ENCODE peak calls at places on chromosomes 16 and 17, in six cellular contexts. One of them, this sample, is unnamed. For H3K4me1, the result is how much of the 10 kb centered on the place peaks cover.

GRCh38 chr16:78045865-78046581 is 23.7 kb downstream of the CLEC3A start:
- DNase-seq in tibial nerve: no peak
- DNase-seq in Panc1: no peak
- DNase-seq in ascending aorta: peak
- DNase-seq in ovary: peak
- DNase-seq in HepG2: peak
- DNase-seq in this sample: peak

GRCh38 chr16:84423416-84423837 is 55.1 kb downstream of the ATP2C2 start:
- DNase-seq in tibial nerve: no peak
- DNase-seq in Panc1: no peak
- DNase-seq in ascending aorta: no peak
- DNase-seq in ovary: no peak
- DNase-seq in HepG2: peak
- DNase-seq in this sample: peak

GRCh38 chr16:29745126-29745852 is 501 bp downstream of the C16orf54 start:
- DNase-seq in tibial nerve: no peak
- DNase-seq in Panc1: no peak
- DNase-seq in ascending aorta: no peak
- DNase-seq in ovary: no peak
- DNase-seq in HepG2: no peak
- DNase-seq in this sample: no peak

GRCh38 chr17:77126519-77126918 is 14.2 kb upstream of the SEC14L1 start:
- DNase-seq in tibial nerve: no peak
- DNase-seq in Panc1: no peak
- DNase-seq in ascending aorta: no peak
- DNase-seq in ovary: peak
- DNase-seq in HepG2: no peak
- DNase-seq in this sample: no peak

GRCh38 chr16:86508028-86508946 is 2.0 kb upstream of the FOXF1 start:
- DNase-seq in tibial nerve: no peak
- DNase-seq in Panc1: no peak
- DNase-seq in ascending aorta: no peak
- DNase-seq in ovary: no peak
- DNase-seq in HepG2: no peak
- DNase-seq in this sample: peak

GRCh38 chr17:75159196-75160031 is 5.1 kb upstream of the JPT1 start:
- DNase-seq in tibial nerve: no peak
- DNase-seq in Panc1: peak
- DNase-seq in ascending aorta: no peak
- DNase-seq in ovary: no peak
- DNase-seq in HepG2: no peak
- DNase-seq in this sample: no peak

GRCh38 chr16:87829123-87829980 is 40.0 kb downstream of the SLC7A5 start:
- DNase-seq in tibial nerve: no peak
- DNase-seq in Panc1: no peak
- DNase-seq in ascending aorta: no peak
- DNase-seq in ovary: no peak
- DNase-seq in HepG2: no peak
- DNase-seq in this sample: no peak

GRCh38 chr17:746783-747629 is 5.1 kb downstream of the GEMIN4 start:
- DNase-seq in tibial nerve: no peak
- DNase-seq in Panc1: no peak
- DNase-seq in ascending aorta: no peak
- DNase-seq in ovary: no peak
- DNase-seq in HepG2: no peak
- DNase-seq in this sample: no peak

GRCh38 chr16:19502395-19503131 is 19.3 kb downstream of the GDE1 start:
- DNase-seq in tibial nerve: peak
- DNase-seq in Panc1: peak
- DNase-seq in ascending aorta: peak
- DNase-seq in ovary: peak
- DNase-seq in HepG2: peak
- DNase-seq in this sample: peak

GRCh38 chr16:77877712-77878111 is 89.3 kb downstream of the VAT1L start:
- DNase-seq in tibial nerve: no peak
- DNase-seq in Panc1: no peak
- DNase-seq in ascending aorta: no peak
- DNase-seq in ovary: no peak
- DNase-seq in HepG2: peak
- DNase-seq in this sample: no peak

GRCh38 chr17:67385122-67385988 is 8.3 kb downstream of the PITPNC1 start:
- DNase-seq in tibial nerve: no peak
- DNase-seq in Panc1: no peak
- DNase-seq in ascending aorta: no peak
- DNase-seq in ovary: no peak
- DNase-seq in HepG2: no peak
- DNase-seq in this sample: peak

GRCh38 chr17:80830020-80830780 is 161.4 kb upstream of the CHMP6 start:
- DNase-seq in tibial nerve: no peak
- DNase-seq in Panc1: no peak
- DNase-seq in ascending aorta: peak
- DNase-seq in ovary: no peak
- DNase-seq in HepG2: no peak
- DNase-seq in this sample: no peak

GRCh38 chr16:81353895-81354294 is 39.1 kb downstream of the GAN start:
- DNase-seq in tibial nerve: no peak
- DNase-seq in Panc1: no peak
- DNase-seq in ascending aorta: no peak
- DNase-seq in ovary: no peak
- DNase-seq in HepG2: no peak
- DNase-seq in this sample: no peak

GRCh38 chr16:58421029-58421428 is 28.8 kb downstream of the GINS3 start:
- DNase-seq in tibial nerve: no peak
- DNase-seq in Panc1: no peak
- DNase-seq in ascending aorta: no peak
- DNase-seq in ovary: no peak
- DNase-seq in HepG2: no peak
- DNase-seq in this sample: no peak

GRCh38 chr16:87658564-87659225 is 56.4 kb downstream of the JPH3 start:
- DNase-seq in tibial nerve: no peak
- DNase-seq in Panc1: no peak
- DNase-seq in ascending aorta: no peak
- DNase-seq in ovary: no peak
- DNase-seq in HepG2: no peak
- DNase-seq in this sample: no peak

DNA sequence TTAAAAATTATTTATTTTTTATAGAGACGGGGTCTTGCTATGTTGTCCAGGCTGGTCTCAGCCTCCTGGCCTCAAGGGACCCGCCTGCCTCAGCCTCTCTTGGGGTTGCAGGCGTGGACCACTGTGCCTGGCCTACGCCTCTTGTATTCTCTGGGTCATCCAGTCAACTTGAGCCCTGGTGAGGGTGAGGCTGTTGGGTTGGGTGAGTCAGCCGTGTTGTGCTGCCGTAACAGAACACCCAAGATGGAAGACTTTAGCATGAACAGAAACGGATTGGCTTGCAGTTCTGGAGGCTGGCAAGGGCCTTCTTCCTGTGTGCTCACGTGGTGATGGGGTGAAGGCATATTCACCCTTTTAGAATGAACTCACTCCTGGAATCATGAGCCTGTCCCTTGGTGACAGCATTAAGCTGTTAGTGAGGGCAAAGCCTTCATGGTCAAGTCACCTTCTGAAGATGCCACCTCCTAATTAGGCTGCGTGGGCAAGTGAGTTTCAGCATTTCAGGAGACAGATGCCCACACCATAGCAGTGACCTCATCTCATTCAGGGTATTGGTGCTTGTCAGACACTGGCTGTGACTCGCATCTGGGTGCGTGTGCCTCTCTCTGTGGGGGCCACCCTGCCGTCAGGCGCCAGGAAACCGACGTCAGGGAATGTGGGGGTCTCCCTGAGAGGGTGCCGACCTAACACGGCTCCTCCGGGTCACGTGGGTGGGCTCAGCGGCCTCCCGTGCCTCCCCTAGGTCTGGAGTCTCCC is 49.8 kb downstream of the WDR45B start:
- DNase-seq in tibial nerve: no peak
- DNase-seq in Panc1: no peak
- DNase-seq in ascending aorta: no peak
- DNase-seq in ovary: no peak
- DNase-seq in HepG2: no peak
- DNase-seq in this sample: no peak
- TF ChIP-seq CTCF in tibial nerve: no peak
- TF ChIP-seq CTCF in Panc1: no peak
- TF ChIP-seq CTCF in ascending aorta: no peak
- TF ChIP-seq CTCF in ovary: no peak
- TF ChIP-seq CTCF in HepG2: no peak
- TF ChIP-seq CTCF in this sample: no peak

DNA sequence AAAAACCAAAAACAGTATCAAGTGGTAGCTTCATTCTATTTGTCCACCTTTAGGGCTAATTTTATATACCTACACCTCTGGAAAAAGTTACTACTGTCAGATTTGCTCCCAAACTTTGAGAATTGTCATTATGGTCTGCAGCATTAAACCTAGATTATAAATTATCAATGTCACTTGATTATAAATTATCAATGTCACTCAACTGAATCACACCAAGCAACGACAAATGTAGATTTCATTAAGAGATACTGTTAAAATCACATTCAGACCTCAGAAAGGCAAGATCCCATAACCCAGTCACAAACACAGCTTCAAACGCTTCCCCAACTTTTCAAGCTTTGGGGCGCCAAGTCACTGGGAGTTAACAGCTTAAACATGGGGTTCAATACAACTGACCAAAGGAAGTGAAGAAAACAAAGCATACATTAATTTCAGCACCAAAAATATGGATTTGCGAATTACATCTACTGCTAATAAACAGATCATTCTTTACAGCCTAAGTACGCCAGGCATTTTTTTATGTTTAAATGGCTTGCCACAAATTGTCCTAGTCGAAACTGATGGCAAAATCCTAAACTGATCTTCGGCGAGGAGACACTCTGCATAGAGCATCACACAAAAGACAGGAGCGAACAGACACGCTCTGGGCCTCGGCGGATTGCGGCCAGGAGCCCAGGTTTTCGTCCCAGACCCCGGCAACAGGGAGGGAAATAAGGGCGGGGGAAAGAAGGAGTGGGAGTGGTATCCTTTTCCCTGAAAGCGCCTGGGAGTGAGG is 981 bp downstream of the GLG1 start:
- DNase-seq in tibial nerve: no peak
- DNase-seq in Panc1: no peak
- DNase-seq in ascending aorta: no peak
- DNase-seq in ovary: no peak
- DNase-seq in HepG2: no peak
- DNase-seq in this sample: no peak
- H3K4me1 ChIP-seq in tibial nerve: under half
- H3K4me1 ChIP-seq in Panc1: under half
- H3K4me1 ChIP-seq in ascending aorta: under half
- H3K4me1 ChIP-seq in ovary: under half
- H3K4me1 ChIP-seq in HepG2: half or more
- H3K4me1 ChIP-seq in this sample: under half

GRCh38 chr16:1420111-1420539 is 422 bp downstream of the UQCC4 start:
- DNase-seq in tibial nerve: no peak
- DNase-seq in Panc1: no peak
- DNase-seq in ascending aorta: no peak
- DNase-seq in ovary: no peak
- DNase-seq in HepG2: no peak
- DNase-seq in this sample: no peak

GRCh38 chr16:1412847-1413246 is 1.7 kb downstream of the UNKL start:
- DNase-seq in tibial nerve: no peak
- DNase-seq in Panc1: no peak
- DNase-seq in ascending aorta: no peak
- DNase-seq in ovary: no peak
- DNase-seq in HepG2: no peak
- DNase-seq in this sample: no peak

GRCh38 chr16:1413684-1414531 is 596 bp downstream of the UNKL start:
- DNase-seq in tibial nerve: no peak
- DNase-seq in Panc1: no peak
- DNase-seq in ascending aorta: peak
- DNase-seq in ovary: peak
- DNase-seq in HepG2: no peak
- DNase-seq in this sample: peak

GRCh38 chr16:1414532-1415265 is at the start of gene UNKL:
- DNase-seq in tibial nerve: peak
- DNase-seq in Panc1: no peak
- DNase-seq in ascending aorta: peak
- DNase-seq in ovary: peak
- DNase-seq in HepG2: peak
- DNase-seq in this sample: peak

GRCh38 chr16:1416521-1416941 is 2.0 kb upstream of the UNKL start:
- DNase-seq in tibial nerve: no peak
- DNase-seq in Panc1: no peak
- DNase-seq in ascending aorta: no peak
- DNase-seq in ovary: no peak
- DNase-seq in HepG2: no peak
- DNase-seq in this sample: no peak
- H3K27ac ChIP-seq in tibial nerve: no peak
- H3K27ac ChIP-seq in Panc1: peak
- H3K27ac ChIP-seq in ascending aorta: no peak
- H3K27ac ChIP-seq in ovary: no peak
- H3K27ac ChIP-seq in HepG2: no peak
- H3K27ac ChIP-seq in this sample: no peak

GRCh38 chr17:19781488-19782458 is 33.7 kb upstream of the ALDH3A1 start:
- DNase-seq in tibial nerve: no peak
- DNase-seq in Panc1: no peak
- DNase-seq in ascending aorta: no peak
- DNase-seq in ovary: no peak
- DNase-seq in HepG2: peak
- DNase-seq in this sample: no peak
- TF ChIP-seq CTCF in tibial nerve: no peak
- TF ChIP-seq CTCF in Panc1: no peak
- TF ChIP-seq CTCF in ascending aorta: no peak
- TF ChIP-seq CTCF in ovary: no peak
- TF ChIP-seq CTCF in HepG2: no peak
- TF ChIP-seq CTCF in this sample: no peak

GRCh38 chr17:81926451-81927144 is 937 bp downstream of the MAFG start:
- DNase-seq in tibial nerve: peak
- DNase-seq in Panc1: no peak
- DNase-seq in ascending aorta: peak
- DNase-seq in ovary: peak
- DNase-seq in HepG2: peak
- DNase-seq in this sample: peak

GRCh38 chr17:81927653-81928496 is at the start of gene MAFG:
- DNase-seq in tibial nerve: peak
- DNase-seq in Panc1: no peak
- DNase-seq in ascending aorta: peak
- DNase-seq in ovary: peak
- DNase-seq in HepG2: peak
- DNase-seq in this sample: peak

GRCh38 chr17:81925860-81926450 is 1.6 kb downstream of the MAFG start:
- DNase-seq in tibial nerve: no peak
- DNase-seq in Panc1: no peak
- DNase-seq in ascending aorta: no peak
- DNase-seq in ovary: no peak
- DNase-seq in HepG2: no peak
- DNase-seq in this sample: no peak

GRCh38 chr17:81928497-81929252 is 1.1 kb upstream of the MAFG start:
- DNase-seq in tibial nerve: no peak
- DNase-seq in Panc1: no peak
- DNase-seq in ascending aorta: no peak
- DNase-seq in ovary: no peak
- DNase-seq in HepG2: no peak
- DNase-seq in this sample: peak

DNA sequence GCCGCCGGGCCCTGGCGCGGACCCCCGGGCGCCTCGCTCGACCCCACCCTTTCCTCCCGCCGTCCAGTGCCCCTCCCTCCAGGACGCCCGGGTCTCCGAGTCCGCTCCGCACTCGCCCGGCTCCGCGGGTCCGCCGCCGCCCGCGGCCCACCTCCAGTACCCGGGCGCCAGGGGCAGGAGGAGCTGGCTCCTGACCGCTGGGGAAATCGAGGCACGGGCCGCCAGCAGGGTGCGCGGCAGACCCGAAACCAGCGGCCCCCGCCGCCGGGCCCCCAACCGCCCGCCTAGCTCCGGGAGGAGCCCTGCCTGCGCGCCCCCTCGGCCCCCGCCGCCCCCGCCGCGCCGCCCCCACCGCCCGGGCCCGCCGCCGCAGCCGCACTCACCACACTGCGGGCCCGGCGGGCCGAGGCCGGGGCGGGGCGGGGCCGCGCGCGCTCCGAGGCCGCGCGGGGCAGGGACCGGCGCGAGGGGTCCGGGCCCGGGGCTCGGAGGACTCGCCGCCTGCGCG is 336 bp downstream of the MAFG start:
- DNase-seq in tibial nerve: no peak
- DNase-seq in Panc1: no peak
- DNase-seq in ascending aorta: no peak
- DNase-seq in ovary: no peak
- DNase-seq in HepG2: no peak
- DNase-seq in this sample: no peak
- H3K4me1 ChIP-seq in tibial nerve: under half
- H3K4me1 ChIP-seq in Panc1: under half
- H3K4me1 ChIP-seq in ascending aorta: under half
- H3K4me1 ChIP-seq in ovary: under half
- H3K4me1 ChIP-seq in HepG2: half or more
- H3K4me1 ChIP-seq in this sample: under half

This sample was measured in endodermal cell.